ENCODE peak calls at places on chromosomes 5 and 9, in five cellular contexts. F is cardiac muscle cell, P is T-helper 1 cell, J is stomach, A is H7. Y is an unnamed sample.

GRCh38 chr5:181263633-181264032 is 2.7 kb upstream of the TRIM52 start:
- DNase-seq in F (no peak), A (no peak), J (peak), P (no peak), Y (no peak)

GRCh38 chr9:87350915-87351314 is 146.8 kb upstream of the DAPK1 start:
- DNase-seq in P (no peak), J (no peak), F (no peak), A (no peak), Y (no peak)

GRCh38 chr9:97547098-97547829 is 45.8 kb downstream of the TMOD1 start:
- DNase-seq in F (no peak), J (no peak), A (no peak), P (no peak), Y (no peak)

GRCh38 chr5:135025730-135026644 is 8.0 kb downstream of the PITX1 start:
- DNase-seq in P (no peak), J (no peak), A (no peak), F (no peak), Y (no peak)

GRCh38 chr9:93354451-93354850 is 97.0 kb upstream of the FAM120A start:
- DNase-seq in F (peak), P (no peak), J (no peak), A (no peak), Y (no peak)

GRCh38 chr9:29325855-29326254 is 1752.6 kb upstream of the C9orf72 start:
- DNase-seq in P (no peak), A (no peak), J (no peak), F (no peak), Y (no peak)

GRCh38 chr5:148909001-148909400 is 82.6 kb downstream of the ADRB2 start:
- DNase-seq in A (no peak), P (no peak), F (no peak), J (no peak), Y (no peak)

GRCh38 chr5:106269252-106269843 is 1401.4 kb downstream of the EFNA5 start:
- DNase-seq in F (peak), A (no peak), P (no peak), J (no peak), Y (no peak)

GRCh38 chr9:125343518-125344284 is 82.1 kb downstream of the GAPVD1 start:
- DNase-seq in J (no peak), A (peak), P (no peak), F (no peak), Y (no peak)

GRCh38 chr5:137281201-137281600 is 217.9 kb downstream of the SPOCK1 start:
- DNase-seq in A (no peak), P (no peak), J (no peak), F (no peak), Y (no peak)

Y was measured in NCI-H1694.